ENCODE peak calls at places on chromosomes 3 and 15, in six cellular contexts. M is AG04450, B is GM23248, O is fibroblast of mammary gland, V is Caco-2, P is T-helper 1 cell. I is an unnamed sample.

GRCh38 chr3:55065331-55065730 is 137.5 kb upstream of the LRTM1 start:
- DNase-seq in V (no peak), B (no peak), M (no peak), O (no peak), P (no peak), I (no peak)

GRCh38 chr3:184637705-184638104 is 74.2 kb downstream of the MAGEF1 start:
- DNase-seq in P (no peak), M (no peak), O (no peak), B (no peak), V (no peak), I (no peak)

GRCh38 chr3:187484547-187485325 is 116.6 kb downstream of the RTP4 start:
- DNase-seq in O (no peak), V (no peak), M (no peak), P (no peak), B (no peak), I (no peak)

GRCh38 chr15:34241376-34242350 is 16.8 kb downstream of the EMC4 start:
- DNase-seq in M (no peak), B (peak; percentile 63), P (no peak), V (peak; percentile 16), O (peak; percentile 64), I (peak; percentile 32)

GRCh38 chr3:47782538-47783308 is 1.0 kb upstream of the SMARCC1 start:
- DNase-seq in V (no peak), P (no peak), O (no peak), B (no peak), M (no peak), I (no peak)

GRCh38 chr3:30660128-30660525 is 53.7 kb downstream of the TGFBR2 start:
- DNase-seq in O (no peak), B (no peak), M (no peak), V (no peak), P (no peak), I (no peak)

GRCh38 chr3:138082085-138082991 is 33.1 kb downstream of the DZIP1L start:
- DNase-seq in M (peak; percentile 65), O (peak; percentile 81), P (no peak), V (peak; percentile 45), B (peak; percentile 93), I (no peak)

GRCh38 chr3:132804498-132804897 is 82.3 kb upstream of the NPHP3 start:
- DNase-seq in O (no peak), M (no peak), P (no peak), V (no peak), B (peak; percentile 66), I (no peak)

GRCh38 chr3:142649996-142650693 is 54.0 kb downstream of the PLS1 start:
- DNase-seq in O (no peak), B (no peak), V (no peak), M (no peak), P (no peak), I (no peak)

GRCh38 chr3:98969295-98969694 is 67.8 kb upstream of the DCBLD2 start:
- DNase-seq in O (no peak), M (no peak), P (no peak), V (no peak), B (no peak), I (no peak)

GRCh38 chr3:29853841-29854397 is 573.0 kb downstream of the RBMS3 start:
- DNase-seq in M (no peak), P (no peak), O (no peak), V (no peak), B (no peak), I (no peak)

GRCh38 chr3:127529346-127530188 is 61.0 kb downstream of the TPRA1 start:
- DNase-seq in O (no peak), B (no peak), P (no peak), M (no peak), V (no peak), I (no peak)

GRCh38 chr3:126419886-126420786 is 25.4 kb downstream of the CFAP100 start:
- DNase-seq in O (no peak), V (no peak), B (no peak), P (no peak), M (no peak), I (no peak)

GRCh38 chr3:132292062-132292461 is 25.1 kb upstream of the ACP3 start:
- DNase-seq in M (no peak), V (no peak), O (peak; percentile 21), P (no peak), B (peak; percentile 46), I (no peak)

GRCh38 chr15:74460903-74461846 is at the start of gene UBL7:
- DNase-seq in M (peak; percentile 83), P (peak; percentile 93), O (peak; percentile 94), V (peak; percentile 97), B (peak; percentile 99), I (peak; percentile 94)

GRCh38 chr15:49471733-49472132 is 48.7 kb downstream of the FGF7 start:
- DNase-seq in O (no peak), B (no peak), P (no peak), M (no peak), V (no peak), I (no peak)

GRCh38 chr15:48471073-48471472 is 139.8 kb downstream of the DUT start:
- DNase-seq in O (no peak), P (no peak), B (no peak), V (no peak), M (no peak), I (no peak)

GRCh38 chr15:70910958-70911357 is 18.3 kb downstream of the LRRC49 start:
- DNase-seq in V (no peak), P (no peak), B (no peak), O (no peak), M (no peak), I (no peak)

GRCh38 chr3:118817748-118818165 is 216.9 kb downstream of the IGSF11 start:
- DNase-seq in M (peak; percentile 3), B (peak; percentile 74), V (peak; percentile 60), O (peak; percentile 56), P (no peak), I (no peak)

GRCh38 chr15:28122038-28122949 is 23.2 kb upstream of the OCA2 start:
- DNase-seq in M (no peak), O (no peak), P (no peak), V (no peak), B (no peak), I (no peak)

GRCh38 chr3:178146406-178146831 is 389.8 kb upstream of the KCNMB2 start:
- DNase-seq in V (no peak), O (no peak), P (no peak), B (no peak), M (no peak), I (no peak)

GRCh38 chr15:90322531-90322930 is 29.6 kb upstream of the ZNF774 start:
- DNase-seq in P (no peak), V (peak; percentile 36), M (no peak), O (no peak), B (no peak), I (no peak)

GRCh38 chr15:100802421-100803157 is 77.0 kb upstream of the ALDH1A3 start:
- DNase-seq in M (no peak), O (no peak), P (no peak), V (no peak), B (no peak), I (no peak)

GRCh38 chr3:100437879-100438622 is 36.7 kb downstream of the LNP1 start:
- DNase-seq in V (no peak), B (no peak), O (no peak), P (no peak), M (no peak), I (no peak)

GRCh38 chr15:55858661-55859060 is 115.7 kb upstream of the PRTG start:
- DNase-seq in P (no peak), V (no peak), M (no peak), B (peak; percentile 18), O (peak; percentile 49), I (no peak)